ENCODE peak calls at places on chromosomes 2 and 18, in ten cellular contexts. F is endodermal cell, Z is ovary, K is AG04450, S is aorta, I is fibroblast of lung, M is heart right ventricle, T is fibroblast of the aortic adventitia, E is hepatocyte, B is HL-60. J is an unnamed sample.

GRCh38 chr2:100747996-100748615 is 71.8 kb upstream of the NPAS2 start:
- DNase-seq in F (no peak), Z (no peak), K (no peak), S (no peak), I (no peak), M (no peak), T (no peak), E (no peak), B (no peak), J (no peak)

GRCh38 chr2:30871980-30872789 is 64.9 kb upstream of the CAPN13 start:
- DNase-seq in F (peak), Z (no peak), K (no peak), S (no peak), I (no peak), M (no peak), T (no peak), E (no peak), B (no peak), J (no peak)

GRCh38 chr2:143939976-143940375 is 579.9 kb downstream of the ZEB2 start:
- DNase-seq in F (no peak), Z (no peak), K (no peak), S (no peak), I (peak), M (no peak), T (peak), E (no peak), B (no peak), J (peak)

GRCh38 chr2:111173338-111173737 is 52.6 kb downstream of the BCL2L11 start:
- DNase-seq in F (no peak), Z (no peak), K (no peak), S (no peak), I (no peak), M (no peak), T (no peak), E (no peak), B (no peak), J (no peak)

GRCh38 chr2:31193806-31194205 is 23.5 kb downstream of the CAPN14 start:
- DNase-seq in F (no peak), Z (no peak), K (no peak), S (no peak), I (no peak), M (no peak), T (no peak), E (no peak), B (no peak), J (no peak)

GRCh38 chr2:109454304-109454703 is 159.5 kb downstream of the SEPTIN10 start:
- DNase-seq in F (peak), Z (no peak), K (no peak), S (peak), I (no peak), M (no peak), T (no peak), E (no peak), B (no peak), J (no peak)

GRCh38 chr2:46909153-46909552 is 6.5 kb downstream of the MCFD2 start:
- DNase-seq in F (no peak), Z (no peak), K (no peak), S (no peak), I (no peak), M (no peak), T (no peak), E (no peak), B (no peak), J (no peak)

GRCh38 chr2:221529943-221530652 is 42.0 kb downstream of the EPHA4 start:
- DNase-seq in F (no peak), Z (no peak), K (peak), S (no peak), I (peak), M (no peak), T (peak), E (no peak), B (no peak), J (peak)

GRCh38 chr2:238401539-238401938 is 25.2 kb upstream of the ASB1 start:
- DNase-seq in F (no peak), Z (no peak), K (no peak), S (no peak), I (no peak), M (no peak), T (no peak), E (no peak), B (no peak), J (no peak)

GRCh38 chr2:201828235-201828634 is 21.9 kb downstream of the CDK15 start:
- DNase-seq in F (no peak), Z (no peak), K (no peak), S (no peak), I (no peak), M (no peak), T (no peak), E (no peak), B (no peak), J (no peak)

GRCh38 chr2:120450196-120450820 is 104.4 kb downstream of the INHBB start:
- DNase-seq in F (no peak), Z (no peak), K (no peak), S (peak), I (no peak), M (no peak), T (no peak), E (no peak), B (no peak), J (no peak)

GRCh38 chr2:149613712-149614111 is 26.1 kb upstream of the MMADHC start:
- DNase-seq in F (no peak), Z (no peak), K (peak), S (no peak), I (peak), M (no peak), T (peak), E (no peak), B (no peak), J (no peak)

GRCh38 chr2:47594656-47595055 is 188.3 kb upstream of the MSH6 start:
- DNase-seq in F (no peak), Z (no peak), K (no peak), S (no peak), I (no peak), M (no peak), T (no peak), E (no peak), B (no peak), J (no peak)

GRCh38 chr2:18883626-18884456 is 294.5 kb upstream of the NT5C1B start:
- DNase-seq in F (peak), Z (no peak), K (no peak), S (no peak), I (peak), M (no peak), T (peak), E (no peak), B (no peak), J (peak)

GRCh38 chr18:56563568-56563967 is 74.8 kb downstream of the TXNL1 start:
- DNase-seq in F (peak), Z (no peak), K (no peak), S (no peak), I (no peak), M (no peak), T (no peak), E (no peak), B (no peak), J (no peak)

GRCh38 chr2:148896116-148896515 is 21.1 kb downstream of the KIF5C start:
- DNase-seq in F (no peak), Z (no peak), K (no peak), S (no peak), I (no peak), M (no peak), T (no peak), E (no peak), B (no peak), J (no peak)

GRCh38 chr2:219282375-219282774 is 3.2 kb downstream of the DNAJB2 start:
- DNase-seq in F (no peak), Z (no peak), K (no peak), S (no peak), I (no peak), M (no peak), T (no peak), E (no peak), B (no peak), J (no peak)

GRCh38 chr2:145595296-145595695 is 1075.4 kb upstream of the ZEB2 start:
- DNase-seq in F (no peak), Z (no peak), K (no peak), S (no peak), I (peak), M (no peak), T (peak), E (no peak), B (no peak), J (no peak)

GRCh38 chr18:32771169-32771751 is 1.6 kb downstream of the KLHL14 start:
- DNase-seq in F (peak), Z (no peak), K (no peak), S (no peak), I (peak), M (no peak), T (no peak), E (peak), B (no peak), J (no peak)

GRCh38 chr18:555705-556402 is 24.3 kb upstream of the CETN1 start:
- DNase-seq in F (peak), Z (no peak), K (no peak), S (no peak), I (no peak), M (no peak), T (no peak), E (no peak), B (no peak), J (no peak)

GRCh38 chr2:20378891-20379519 is 28.4 kb upstream of the PUM2 start:
- DNase-seq in F (peak), Z (peak), K (peak), S (peak), I (peak), M (peak), T (peak), E (peak), B (no peak), J (peak)

GRCh38 chr18:52888014-52888413 is 548.0 kb downstream of the DCC start:
- DNase-seq in F (peak), Z (no peak), K (no peak), S (no peak), I (no peak), M (no peak), T (no peak), E (no peak), B (no peak), J (no peak)

GRCh38 chr2:9739508-9739907 is 103.8 kb upstream of the TAF1B start:
- DNase-seq in F (no peak), Z (peak), K (no peak), S (peak), I (no peak), M (peak), T (peak), E (no peak), B (no peak), J (no peak)

GRCh38 chr2:151363709-151364108 is 6.3 kb downstream of the TNFAIP6 start:
- DNase-seq in F (no peak), Z (no peak), K (no peak), S (no peak), I (no peak), M (no peak), T (peak), E (no peak), B (peak), J (peak)

GRCh38 chr18:77131100-77131651 is 1.4 kb downstream of the MBP start:
- DNase-seq in F (no peak), Z (peak), K (no peak), S (no peak), I (peak), M (peak), T (peak), E (peak), B (peak), J (no peak)

GRCh38 chr2:110829413-110830146 is 97.2 kb downstream of the ACOXL start:
- DNase-seq in F (no peak), Z (no peak), K (no peak), S (no peak), I (no peak), M (no peak), T (no peak), E (no peak), B (no peak), J (no peak)

GRCh38 chr2:120780402-120780801 is 44.7 kb downstream of the GLI2 start:
- DNase-seq in F (no peak), Z (no peak), K (no peak), S (no peak), I (peak), M (peak), T (no peak), E (no peak), B (no peak), J (no peak)

GRCh38 chr2:102268529-102269524 is 42.5 kb upstream of the IL1RL1 start:
- DNase-seq in F (no peak), Z (no peak), K (peak), S (no peak), I (peak), M (no peak), T (peak), E (no peak), B (no peak), J (no peak)

GRCh38 chr2:30713698-30714097 is 93.5 kb downstream of the CAPN13 start:
- DNase-seq in F (no peak), Z (no peak), K (no peak), S (no peak), I (no peak), M (no peak), T (no peak), E (no peak), B (no peak), J (no peak)

GRCh38 chr18:63970803-63971191 is 916 bp downstream of the SERPINB8 start:
- DNase-seq in F (peak), Z (peak), K (no peak), S (peak), I (peak), M (peak), T (no peak), E (peak), B (no peak), J (no peak)

GRCh38 chr2:106127776-106128268 is 66.3 kb downstream of the UXS1 start:
- DNase-seq in F (no peak), Z (no peak), K (no peak), S (no peak), I (no peak), M (no peak), T (no peak), E (no peak), B (no peak), J (no peak)

GRCh38 chr2:113273031-113273551 is 5.6 kb downstream of the PAX8 start:
- DNase-seq in F (peak), Z (no peak), K (peak), S (no peak), I (peak), M (no peak), T (no peak), E (peak), B (no peak), J (no peak)

GRCh38 chr2:230627806-230628724 is 84.6 kb upstream of the CAB39 start:
- DNase-seq in F (no peak), Z (no peak), K (peak), S (no peak), I (peak), M (no peak), T (peak), E (peak), B (no peak), J (peak)

GRCh38 chr18:33761363-33761762 is 183.3 kb downstream of the ASXL3 start:
- DNase-seq in F (no peak), Z (no peak), K (no peak), S (no peak), I (peak), M (no peak), T (peak), E (peak), B (no peak), J (no peak)

GRCh38 chr2:237118025-237118424 is 32.3 kb downstream of the COPS8 start:
- DNase-seq in F (no peak), Z (no peak), K (no peak), S (no peak), I (peak), M (no peak), T (peak), E (no peak), B (no peak), J (no peak)

GRCh38 chr2:233329489-233330135 is 22.0 kb downstream of the SAG start:
- DNase-seq in F (peak), Z (no peak), K (no peak), S (no peak), I (peak), M (no peak), T (peak), E (no peak), B (no peak), J (peak)

GRCh38 chr2:144479138-144479537 is 40.8 kb downstream of the ZEB2 start:
- DNase-seq in F (peak), Z (no peak), K (no peak), S (no peak), I (peak), M (no peak), T (peak), E (no peak), B (no peak), J (peak)

DNA sequence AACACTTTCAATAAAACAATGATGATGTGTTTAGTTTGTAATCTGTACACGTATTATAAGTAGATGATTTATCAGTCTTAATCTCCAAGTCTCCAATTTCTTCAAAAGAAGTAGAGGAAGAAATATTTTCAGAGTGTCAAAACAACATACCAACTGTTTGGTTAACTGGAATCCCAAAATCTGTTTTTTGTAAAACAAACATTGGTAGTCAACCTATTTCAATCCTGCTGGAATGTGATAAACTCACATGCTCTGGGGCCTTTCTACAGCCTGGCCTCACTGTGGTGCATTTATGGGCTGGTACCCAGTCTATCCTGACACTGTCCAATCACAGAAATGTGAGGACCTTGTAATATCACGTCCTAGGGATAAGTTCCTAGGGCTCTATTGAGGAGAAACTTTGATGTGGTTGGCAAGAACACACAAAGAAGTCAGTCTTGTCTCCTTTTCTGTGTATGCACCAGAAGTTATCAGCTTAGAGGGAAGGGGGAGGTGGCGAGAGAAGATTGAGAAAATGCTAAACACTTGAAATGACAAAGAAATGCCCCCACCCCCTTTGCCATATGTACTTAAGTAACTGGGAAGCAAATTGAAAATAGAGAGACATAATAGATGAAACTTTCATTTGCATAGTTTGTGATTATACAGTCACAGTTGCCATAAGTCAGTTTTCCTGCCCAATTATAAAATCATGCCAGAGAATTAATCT is 47.1 kb downstream of the PRKRA start:
- DNase-seq in F (no peak), Z (no peak), K (no peak), S (no peak), I (no peak), M (no peak), T (no peak), E (no peak), B (no peak), J (no peak)
- H3K4me3 ChIP-seq in F (no peak), Z (no peak), K (peak), S (no peak), I (no peak), M (no peak), T (no peak), E (no peak), B (no peak), J (no peak)

DNA sequence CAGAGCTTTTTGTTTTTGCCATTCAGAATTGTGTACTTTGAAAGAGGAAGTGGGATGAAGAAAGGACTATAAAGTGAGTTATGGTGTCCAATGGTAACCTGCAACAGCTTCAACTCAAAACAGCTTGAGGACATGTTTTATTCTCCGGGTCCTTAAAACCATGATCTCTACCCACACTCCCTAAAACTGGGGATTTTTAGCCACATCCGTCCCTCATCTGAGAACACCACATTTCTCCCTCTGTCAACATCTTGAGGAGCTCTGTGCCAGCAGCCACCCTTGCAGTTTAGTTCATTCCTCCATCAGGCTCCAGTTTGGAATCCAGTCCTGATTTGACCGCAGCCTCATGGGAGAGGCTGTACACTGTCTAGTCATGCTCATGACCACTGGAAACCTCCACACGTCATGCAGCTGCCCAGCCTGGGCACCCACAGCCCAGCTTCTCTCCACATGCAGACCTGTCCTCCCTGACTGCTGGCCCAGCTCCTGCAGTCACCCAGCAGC is 62.6 kb downstream of the C18orf63 start:
- DNase-seq in F (no peak), Z (no peak), K (no peak), S (peak), I (no peak), M (no peak), T (peak), E (no peak), B (no peak), J (no peak)
- H3K4me3 ChIP-seq in F (no peak), Z (no peak), K (no peak), S (no peak), I (no peak), M (no peak), T (no peak), E (no peak), B (no peak), J (no peak)

DNA sequence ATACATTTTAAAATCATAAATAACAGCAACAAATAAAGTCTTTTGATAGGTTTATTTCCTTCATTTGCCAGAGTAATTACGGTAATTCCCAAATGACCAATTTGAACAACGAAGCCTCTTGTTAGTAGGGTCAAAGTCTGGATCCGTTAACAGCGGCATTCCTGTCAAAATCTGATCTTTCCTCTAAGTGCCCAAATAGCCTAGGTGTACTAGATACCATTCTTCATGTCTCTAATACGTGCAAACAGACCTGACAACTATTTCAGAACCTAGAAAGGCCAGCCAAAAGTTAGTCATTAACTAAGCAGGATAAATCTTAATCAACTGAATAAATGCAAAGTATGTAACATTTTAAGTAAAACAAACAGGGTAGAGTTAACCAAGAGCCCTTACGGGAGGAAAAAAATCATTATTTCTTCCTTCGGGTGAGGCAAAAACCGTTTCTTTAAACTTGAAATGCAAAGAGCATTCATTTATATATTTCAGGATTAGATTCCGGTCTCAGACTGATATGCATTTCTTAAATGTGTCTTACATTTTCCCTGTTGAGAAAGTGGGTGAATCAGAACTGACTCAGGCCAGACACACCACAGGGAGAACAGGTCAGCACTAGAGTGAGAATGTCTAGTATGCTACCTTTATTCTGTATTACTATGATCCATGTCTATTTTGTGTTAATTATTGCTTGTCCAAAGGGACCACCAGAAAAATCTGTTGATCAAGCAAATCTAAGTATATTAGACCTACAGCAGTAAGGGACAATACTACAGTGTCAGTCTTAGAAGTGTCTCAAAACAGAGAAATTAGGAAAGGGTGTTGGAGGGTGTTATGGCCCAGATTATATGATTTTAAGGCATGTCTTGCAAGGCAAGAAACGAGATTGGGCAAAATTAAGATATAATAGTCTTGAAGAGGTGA is 141.5 kb upstream of the NDUFV2 start:
- DNase-seq in F (no peak), Z (no peak), K (no peak), S (no peak), I (peak), M (no peak), T (peak), E (no peak), B (no peak), J (no peak)
- H3K4me3 ChIP-seq in F (no peak), Z (no peak), K (no peak), S (no peak), I (no peak), M (no peak), T (no peak), E (no peak), B (no peak), J (no peak)

GRCh38 chr2:193580176-193580950 is 1385.6 kb upstream of the TMEFF2 start:
- DNase-seq in F (no peak), Z (no peak), K (no peak), S (no peak), I (no peak), M (no peak), T (no peak), E (no peak), B (no peak), J (no peak)
- H3K4me3 ChIP-seq in F (no peak), Z (no peak), K (no peak), S (no peak), I (no peak), M (no peak), T (no peak), E (no peak), B (no peak), J (no peak)